ENCODE peak calls at places on chromosomes 12 and 14, in ten cellular contexts. X, M, Q, P, H, I, L, V, O and Y are unnamed samples.

GRCh38 chr14:85154714-85155113 is 375.2 kb upstream of the FLRT2 start:
- DNase-seq in X (no peak), L (no peak), Q (no peak), I (no peak), V (no peak), H (no peak), O (no peak), P (no peak), M (no peak), Y (no peak)

GRCh38 chr12:24378548-24379011 is 429.1 kb upstream of the SOX5 start:
- DNase-seq in X (peak), H (no peak), V (no peak), Q (peak), M (no peak), L (no peak), O (no peak), I (no peak), P (no peak), Y (no peak)

GRCh38 chr12:563250-563781 is 99.9 kb downstream of the NINJ2 start:
- DNase-seq in P (no peak), H (no peak), M (no peak), L (no peak), X (peak), I (no peak), V (no peak), Q (no peak), O (peak), Y (no peak)

GRCh38 chr12:54258286-54258685 is 21.6 kb downstream of the CBX5 start:
- DNase-seq in P (no peak), Q (no peak), L (no peak), M (no peak), V (no peak), I (peak), H (no peak), X (peak), O (no peak), Y (no peak)

GRCh38 chr12:32903763-32904162 is 7.2 kb upstream of the PKP2 start:
- DNase-seq in P (no peak), O (no peak), X (no peak), I (no peak), V (no peak), H (no peak), Q (no peak), M (no peak), L (no peak), Y (no peak)

GRCh38 chr14:66231823-66232222 is 254.3 kb upstream of the CCDC196 start:
- DNase-seq in V (peak), L (no peak), Q (no peak), X (no peak), P (no peak), H (no peak), O (no peak), I (no peak), M (no peak), Y (no peak)

GRCh38 chr12:102694913-102695312 is 214.6 kb upstream of the IGF1 start:
- DNase-seq in H (no peak), L (no peak), V (no peak), X (no peak), M (no peak), O (no peak), P (no peak), I (no peak), Q (no peak), Y (no peak)

GRCh38 chr14:72619881-72620280 is 274.0 kb downstream of the DPF3 start:
- DNase-seq in H (no peak), O (no peak), I (no peak), Q (no peak), X (no peak), P (no peak), M (no peak), V (no peak), L (no peak), Y (no peak)

GRCh38 chr14:49505026-49505766 is 81.0 kb downstream of the RPS29 start:
- DNase-seq in V (no peak), H (no peak), I (no peak), P (no peak), L (no peak), Q (no peak), O (no peak), M (no peak), X (peak), Y (no peak)

GRCh38 chr12:84969226-84969625 is 56.6 kb upstream of the SLC6A15 start:
- DNase-seq in H (no peak), M (no peak), Q (no peak), I (no peak), P (no peak), O (no peak), L (no peak), X (no peak), V (no peak), Y (no peak)

GRCh38 chr12:21764063-21764462 is 10.4 kb downstream of the KCNJ8 start:
- DNase-seq in X (no peak), H (no peak), Q (no peak), L (no peak), I (no peak), O (no peak), M (no peak), V (no peak), P (no peak), Y (no peak)

GRCh38 chr14:91444335-91445020 is 26.9 kb upstream of the CCDC88C start:
- DNase-seq in X (no peak), V (no peak), Q (no peak), L (no peak), H (no peak), M (no peak), I (no peak), O (no peak), P (no peak), Y (no peak)

GRCh38 chr12:90112668-90113067 is 404.0 kb upstream of the ATP2B1 start:
- DNase-seq in X (no peak), O (no peak), L (no peak), V (no peak), P (no peak), M (no peak), Q (no peak), H (no peak), I (no peak), Y (no peak)

GRCh38 chr12:70048521-70049245 is 194.6 kb upstream of the CNOT2 start:
- DNase-seq in V (no peak), P (no peak), I (no peak), L (no peak), Q (no peak), M (no peak), O (no peak), H (no peak), X (no peak), Y (no peak)

GRCh38 chr12:131133015-131133905 is 179.6 kb downstream of the ADGRD1 start:
- DNase-seq in V (no peak), H (no peak), P (no peak), X (peak), Q (no peak), O (no peak), M (no peak), I (no peak), L (peak), Y (no peak)

GRCh38 chr12:75488553-75488952 is 8.0 kb downstream of the GLIPR1 start:
- DNase-seq in X (peak), P (no peak), O (no peak), L (no peak), I (peak), Q (peak), M (no peak), H (peak), V (peak), Y (no peak)

GRCh38 chr12:51896236-51896635 is 8.3 kb downstream of the ANKRD33 start:
- DNase-seq in I (no peak), V (no peak), L (peak), X (no peak), Q (no peak), M (no peak), O (peak), P (no peak), H (no peak), Y (no peak)

GRCh38 chr14:77654001-77654431 is 37.6 kb upstream of the SPTLC2 start:
- DNase-seq in L (no peak), X (no peak), M (no peak), I (no peak), V (no peak), Q (no peak), H (no peak), O (no peak), P (no peak), Y (no peak)

GRCh38 chr12:64858882-64859281 is 34.4 kb downstream of the TBC1D30 start:
- DNase-seq in M (no peak), Q (no peak), O (no peak), H (no peak), X (no peak), I (no peak), L (no peak), P (no peak), V (no peak), Y (no peak)

GRCh38 chr12:69415471-69416275 is 54.5 kb upstream of the FRS2 start:
- DNase-seq in L (peak), M (peak), V (peak), O (peak), P (no peak), I (peak), H (peak), Q (peak), X (peak), Y (peak)

GRCh38 chr12:69553626-69554248 is 31.5 kb upstream of the CCT2 start:
- DNase-seq in V (peak), O (no peak), L (no peak), P (no peak), I (peak), H (no peak), X (peak), M (peak), Q (peak), Y (peak)

GRCh38 chr12:6956332-6956727 is 5.2 kb downstream of the PTPN6 start:
- DNase-seq in M (no peak), X (no peak), I (no peak), Q (no peak), P (no peak), V (no peak), H (no peak), O (no peak), L (no peak), Y (no peak)

GRCh38 chr14:74500417-74501134 is 7.0 kb downstream of the ISCA2 start:
- DNase-seq in O (peak), V (no peak), L (peak), I (no peak), M (no peak), Q (no peak), X (no peak), H (no peak), P (no peak), Y (no peak)

GRCh38 chr12:7439579-7440505 is 4.1 kb downstream of the CD163L1 start:
- DNase-seq in V (peak), P (peak), M (peak), X (peak), I (peak), L (no peak), H (peak), Q (peak), O (peak), Y (no peak)

GRCh38 chr12:41055875-41056577 is 132.1 kb upstream of the PDZRN4 start:
- DNase-seq in H (no peak), V (peak), L (no peak), O (no peak), I (no peak), M (no peak), P (no peak), Q (no peak), X (peak), Y (no peak)

GRCh38 chr14:91470216-91470615 is 39.9 kb downstream of the PPP4R3A start:
- DNase-seq in L (no peak), H (no peak), O (no peak), V (no peak), I (no peak), Q (no peak), X (no peak), P (no peak), M (no peak), Y (no peak)

DNA sequence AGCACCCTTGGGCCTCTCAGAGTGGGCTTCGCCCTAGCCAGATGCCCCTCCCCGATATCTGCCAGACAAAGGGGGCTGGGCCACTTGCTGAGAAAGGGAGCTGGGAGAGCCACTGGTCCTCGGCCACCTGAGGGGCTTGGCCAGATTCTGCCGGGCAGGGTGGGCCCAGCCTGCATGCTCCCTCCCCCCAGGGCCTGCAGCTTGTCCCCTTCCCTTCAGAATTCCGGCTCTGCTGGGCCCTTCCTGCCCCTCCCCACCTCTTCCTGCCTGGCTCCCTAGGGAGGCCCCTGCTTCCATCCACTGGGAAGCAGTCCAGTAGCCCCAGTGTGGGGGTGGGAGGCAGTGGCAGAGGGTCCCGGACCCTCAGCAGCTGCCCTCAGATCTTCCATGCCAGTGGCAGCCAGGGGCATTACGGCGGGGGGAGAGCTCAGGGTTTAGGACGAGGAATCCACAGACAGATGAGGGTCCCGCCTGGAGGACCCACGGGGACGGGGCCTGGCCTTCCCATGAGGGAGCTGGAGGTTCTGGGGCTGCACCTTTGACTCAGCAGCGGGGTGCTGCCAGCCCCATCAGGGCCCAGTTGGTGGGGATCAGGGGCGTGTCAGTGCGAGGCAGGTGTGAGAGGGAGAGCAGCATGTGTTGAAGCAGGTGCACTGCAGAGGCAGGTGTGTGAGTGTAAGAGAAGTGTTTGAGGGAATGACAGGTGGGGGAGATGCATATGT is 2.5 kb downstream of the CRIP2 start:
- DNase-seq in I (no peak), Q (no peak), H (no peak), V (no peak), O (peak), L (no peak), X (no peak), M (peak), P (no peak), Y (no peak)
- H3K4me3 ChIP-seq in I (peak), Q (peak), H (no peak), V (no peak), O (peak), L (peak), X (no peak), M (peak), P (peak), Y (peak)

GRCh38 chr14:55928316-55928715 is 189.9 kb upstream of the PELI2 start:
- DNase-seq in Q (no peak), L (no peak), O (no peak), H (no peak), M (no peak), V (no peak), I (no peak), X (no peak), P (no peak), Y (no peak)

GRCh38 chr14:55929136-55929535 is 189.1 kb upstream of the PELI2 start:
- DNase-seq in L (no peak), M (no peak), O (no peak), P (no peak), V (no peak), Q (no peak), X (no peak), H (no peak), I (no peak), Y (no peak)

GRCh38 chr14:55927059-55927458 is 191.2 kb upstream of the PELI2 start:
- DNase-seq in O (no peak), M (no peak), X (no peak), I (no peak), Q (no peak), P (no peak), L (no peak), H (no peak), V (no peak), Y (no peak)

GRCh38 chr14:55930016-55930784 is 188.0 kb upstream of the PELI2 start:
- DNase-seq in V (no peak), H (no peak), M (no peak), P (no peak), I (no peak), Q (no peak), L (no peak), O (no peak), X (no peak), Y (no peak)

GRCh38 chr14:55926007-55926406 is 192.2 kb upstream of the PELI2 start:
- DNase-seq in X (no peak), H (no peak), L (no peak), M (no peak), O (no peak), Q (no peak), V (no peak), I (no peak), P (no peak), Y (no peak)
- TF ChIP-seq CTCF in X (no peak), H (no peak), L (no peak), M (no peak), O (no peak), Q (no peak), V (no peak), I (no peak), P (no peak), Y (no peak)

DNA sequence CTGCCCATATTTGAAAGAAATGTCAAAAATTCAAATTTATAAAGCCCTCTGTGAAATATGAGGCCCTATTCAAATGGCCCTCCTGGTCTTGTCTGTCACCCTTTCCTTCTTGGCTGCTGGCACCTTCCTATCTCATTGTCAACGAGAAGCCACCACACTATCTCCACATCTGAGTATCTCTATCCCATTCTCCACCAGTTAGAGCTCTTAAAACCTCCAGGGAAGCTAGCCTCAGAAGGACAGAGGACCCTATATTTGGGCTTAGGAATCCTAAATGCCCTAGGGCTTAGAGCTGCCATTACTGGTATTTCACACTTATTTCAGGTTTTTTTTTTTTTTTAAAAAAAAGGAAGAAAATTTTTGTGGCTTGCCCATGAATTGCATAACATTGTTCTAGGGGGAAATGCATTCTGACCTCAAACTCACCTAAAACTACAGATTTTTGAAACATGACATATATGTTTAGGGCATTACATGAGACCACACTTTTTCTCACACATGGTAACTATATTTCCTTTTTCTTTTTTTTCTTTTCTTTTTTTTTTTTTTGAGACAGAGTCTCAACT is 25.0 kb downstream of the SLC25A21 start:
- DNase-seq in I (no peak), M (no peak), X (peak), L (no peak), P (no peak), Q (no peak), H (no peak), V (no peak), O (no peak), Y (no peak)
- H3K4me3 ChIP-seq in I (no peak), M (no peak), X (no peak), L (no peak), P (no peak), Q (no peak), H (no peak), V (no peak), O (no peak), Y (no peak)

DNA sequence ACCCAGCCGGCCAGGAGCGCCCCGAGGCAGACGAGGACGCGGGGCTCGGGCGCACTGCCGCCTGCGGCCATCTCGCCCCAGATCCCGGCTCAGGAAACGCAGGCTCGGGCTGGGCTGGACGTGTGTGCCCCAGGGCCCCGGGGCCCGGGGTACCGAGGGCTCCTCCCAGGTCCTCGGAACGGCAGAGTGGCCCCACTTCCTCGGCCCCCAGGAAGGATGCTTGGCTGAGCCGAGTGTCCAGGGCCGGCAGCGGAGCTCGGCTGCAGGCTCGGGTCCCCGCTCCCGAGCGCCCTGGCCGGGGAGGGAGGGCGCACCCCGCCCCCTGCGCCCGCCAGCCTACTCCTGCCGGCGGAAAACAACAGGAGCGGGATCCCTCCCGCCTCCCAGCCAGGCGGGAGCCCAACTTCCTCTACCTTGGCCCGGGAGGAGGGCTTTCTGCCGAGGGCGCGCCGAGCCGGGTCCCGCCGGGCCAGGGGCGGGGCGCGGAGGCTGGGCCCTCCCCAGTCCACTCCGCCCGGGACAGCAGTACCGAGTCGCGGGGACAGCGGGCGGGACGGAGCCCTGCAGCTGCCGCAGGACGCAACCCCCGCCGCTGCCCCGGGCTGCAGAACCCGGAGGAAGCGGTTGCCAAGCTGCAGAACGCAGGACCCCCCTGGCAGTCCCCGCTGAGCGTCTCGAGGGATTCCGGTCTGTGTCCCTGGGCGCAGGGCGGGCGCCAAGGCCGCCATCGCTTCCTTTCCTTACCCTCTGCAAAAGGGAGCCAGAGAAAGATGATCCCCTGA is at the start of gene VSIG10:
- DNase-seq in V (peak), H (peak), Q (peak), M (peak), P (peak), X (peak), L (peak), O (peak), I (peak), Y (no peak)
- TF ChIP-seq CTCF in V (no peak), H (no peak), Q (no peak), M (peak), P (no peak), X (no peak), L (no peak), O (no peak), I (no peak), Y (no peak)

DNA sequence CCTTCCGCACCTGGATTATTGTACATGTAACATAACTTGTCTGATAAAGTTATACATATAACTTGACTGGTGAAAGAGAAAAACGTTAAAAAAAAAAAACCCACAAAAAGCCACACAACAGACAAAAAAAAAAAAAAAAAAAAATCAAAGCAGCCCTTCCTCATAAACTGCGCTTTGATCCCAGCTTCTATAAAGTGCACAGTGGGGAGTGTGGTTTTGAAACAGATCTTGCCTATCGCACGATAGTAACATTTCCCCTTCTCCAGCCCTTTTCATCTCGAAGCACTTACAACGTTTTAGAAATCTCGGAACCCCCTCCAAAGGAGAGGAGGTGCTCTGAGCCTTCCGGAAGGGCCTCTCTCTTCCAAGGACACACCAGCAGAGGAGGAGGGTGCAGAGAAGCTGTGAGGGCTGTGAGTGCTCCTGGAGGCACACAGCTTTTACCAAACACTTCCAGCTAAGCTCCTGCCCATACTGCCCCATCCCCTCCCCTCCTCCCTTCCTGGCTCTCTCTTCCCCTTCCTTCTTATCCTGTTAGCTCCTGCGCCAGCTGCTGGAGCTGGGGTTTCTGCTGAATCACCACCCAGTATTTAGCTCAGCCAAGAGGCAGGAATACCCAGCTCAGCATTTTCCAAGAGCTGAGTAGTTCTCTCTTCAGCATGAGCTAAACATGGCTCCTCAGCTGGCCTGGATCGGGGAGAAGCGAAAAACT is 28.4 kb downstream of the SLC7A8 start:
- DNase-seq in P (peak), Q (peak), X (peak), V (peak), I (peak), L (peak), H (no peak), M (peak), O (peak), Y (peak)
- H3K4me3 ChIP-seq in P (peak), Q (no peak), X (no peak), V (no peak), I (peak), L (peak), H (no peak), M (no peak), O (peak), Y (no peak)